ENCODE peak calls at places on chromosomes 16 and 17, in six cellular contexts. B is body of pancreas, W is transverse colon, C is ovary, O is prostate gland, Y is IMR-90. D is an unnamed sample.

GRCh38 chr17:16352303-16352837 is 899 bp downstream of the CENPV start:
- DNase-seq in C (peak; percentile 12), O (no peak), Y (peak; percentile 30), B (peak; percentile 45), W (peak; percentile 54), D (no peak)

GRCh38 chr17:74759243-74759801 is 10.9 kb downstream of the NHERF1 start:
- DNase-seq in Y (no peak), W (peak; percentile 69), O (no peak), B (no peak), C (no peak), D (no peak)

GRCh38 chr17:76191891-76192290 is 48.4 kb downstream of the RNF157 start:
- DNase-seq in O (no peak), B (no peak), C (no peak), Y (no peak), W (no peak), D (no peak)

GRCh38 chr16:87138316-87138715 is 178.9 kb downstream of the C16orf95 start:
- DNase-seq in B (no peak), Y (no peak), C (no peak), W (no peak), O (no peak), D (no peak)

GRCh38 chr16:74723224-74723623 is 22.6 kb upstream of the MLKL start:
- DNase-seq in C (no peak), B (no peak), W (no peak), Y (no peak), O (no peak), D (no peak)

GRCh38 chr17:2050246-2050866 is 4.5 kb upstream of the HIC1 start:
- DNase-seq in C (peak; percentile 84), B (peak; percentile 69), O (peak; percentile 62), Y (peak; percentile 73), W (peak; percentile 68), D (peak; percentile 76)

GRCh38 chr17:78725448-78726021 is 56.5 kb downstream of the CYTH1 start:
- DNase-seq in Y (no peak), W (no peak), C (no peak), B (no peak), O (no peak), D (no peak)

GRCh38 chr16:6453742-6454141 is 878.9 kb upstream of the RBFOX1 start:
- DNase-seq in C (no peak), W (peak; percentile 8), O (no peak), Y (no peak), B (no peak), D (no peak)

GRCh38 chr16:11824362-11824761 is 27.0 kb downstream of the RSL1D1 start:
- DNase-seq in Y (no peak), W (peak; percentile 41), C (no peak), B (peak; percentile 55), O (no peak), D (peak; percentile 54)

GRCh38 chr17:64006361-64007088 is 8.4 kb downstream of the PRR29 start:
- DNase-seq in O (no peak), W (no peak), Y (no peak), B (peak; percentile 36), C (no peak), D (peak; percentile 84)

GRCh38 chr17:74671031-74671771 is 41.5 kb downstream of the CD300LF start:
- DNase-seq in W (peak; percentile 62), B (peak; percentile 61), Y (peak; percentile 58), C (peak; percentile 28), O (peak; percentile 56), D (peak; percentile 87)

GRCh38 chr17:39939588-39940419 is 12.3 kb downstream of the LRRC3C start:
- DNase-seq in O (no peak), W (no peak), C (no peak), Y (peak; percentile 98), B (no peak), D (peak; percentile 41)

GRCh38 chr16:9808210-9808609 is 374.0 kb downstream of the GRIN2A start:
- DNase-seq in Y (no peak), O (no peak), B (no peak), C (no peak), W (no peak), D (no peak)

GRCh38 chr17:36095992-36096391 is 6.0 kb upstream of the CCL3 start:
- DNase-seq in B (no peak), Y (no peak), W (no peak), C (no peak), O (no peak), D (no peak)

GRCh38 chr16:70482624-70483023 is 28.2 kb downstream of the FCSK start:
- DNase-seq in O (no peak), Y (peak; percentile 13), W (no peak), B (no peak), C (no peak), D (no peak)

GRCh38 chr16:83117810-83118209 is 491.0 kb downstream of the CDH13 start:
- DNase-seq in B (no peak), W (no peak), C (no peak), O (no peak), Y (no peak), D (no peak)

GRCh38 chr16:87316450-87316922 is 706 bp downstream of the C16orf95 start:
- DNase-seq in W (no peak), Y (no peak), O (no peak), C (no peak), B (no peak), D (no peak)

GRCh38 chr16:57757326-57757786 is 21.8 kb downstream of the KATNB1 start:
- DNase-seq in B (peak; percentile 85), Y (peak; percentile 69), W (peak; percentile 91), O (peak; percentile 82), C (peak; percentile 84), D (peak; percentile 89)

GRCh38 chr17:82863941-82864720 is 24.3 kb upstream of the ZNF750 start:
- DNase-seq in O (no peak), Y (peak; percentile 91), C (no peak), W (peak; percentile 69), B (no peak), D (no peak)

DNA sequence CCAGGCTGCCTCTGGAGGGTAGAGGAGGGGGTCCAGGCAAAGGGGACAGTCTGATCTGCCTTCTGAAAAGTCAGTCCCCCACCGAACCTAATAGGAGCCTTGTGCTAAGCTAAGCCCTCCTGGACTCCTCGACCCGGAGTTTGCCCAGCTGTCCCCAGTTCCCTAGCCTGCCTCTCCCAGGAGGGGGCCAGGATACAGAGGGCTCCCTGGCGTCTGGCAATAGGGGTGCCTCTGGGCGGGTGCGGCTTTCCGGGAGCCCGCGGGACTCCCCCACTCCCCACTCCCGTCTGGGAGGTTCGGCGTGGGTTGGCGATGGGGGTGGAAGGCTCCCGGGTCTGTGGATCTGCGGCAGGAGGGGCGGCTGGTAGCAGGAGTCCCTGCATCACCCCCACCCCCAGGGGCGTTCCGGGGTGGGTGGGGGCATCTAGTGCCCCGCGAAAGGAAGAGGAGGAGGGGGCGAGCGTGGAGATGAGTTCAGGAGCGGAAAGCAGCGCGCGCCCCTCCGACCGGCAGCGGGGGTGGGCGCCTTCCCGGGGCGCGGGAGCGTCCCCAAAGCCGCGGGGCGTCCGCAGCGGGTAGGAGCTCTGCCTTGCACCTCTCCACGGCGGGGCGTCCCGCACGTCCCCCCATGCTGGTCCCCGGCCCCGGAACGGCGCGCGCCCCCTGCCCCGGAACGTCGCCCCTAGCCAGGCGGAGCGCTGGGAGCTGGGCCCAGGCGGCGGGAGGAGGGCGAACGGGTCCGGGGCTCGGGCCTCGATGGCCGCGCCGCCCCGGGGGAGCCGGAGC is 1.1 kb downstream of the GSG1L start:
- DNase-seq in W (no peak), O (no peak), B (no peak), C (no peak), Y (no peak), D (no peak)
- H3K4me3 ChIP-seq in W (peak overlapping the region; percentile 42), O (peak overlapping the region; percentile 27), B (no peak overlapping the region), C (no peak overlapping the region), Y (no peak overlapping the region), D (peak overlapping the region; percentile 36)

GRCh38 chr17:38701504-38702165 is 3.4 kb upstream of the MLLT6 start:
- DNase-seq in O (no peak), Y (peak; percentile 71), B (peak; percentile 43), C (no peak), W (peak; percentile 59), D (no peak)

GRCh38 chr17:38704645-38705522 is at the start of gene MLLT6:
- DNase-seq in O (peak; percentile 72), W (peak; percentile 83), B (peak; percentile 80), C (peak; percentile 80), Y (peak; percentile 71), D (peak; percentile 88)

GRCh38 chr17:38703742-38704644 is 1.1 kb upstream of the MLLT6 start:
- DNase-seq in B (peak; percentile 95), C (peak; percentile 94), Y (no peak), O (peak; percentile 91), W (peak; percentile 93), D (peak; percentile 75)

GRCh38 chr17:38702166-38702899 is 2.7 kb upstream of the MLLT6 start:
- DNase-seq in C (peak; percentile 87), O (peak; percentile 85), B (peak; percentile 86), W (peak; percentile 91), Y (peak; percentile 81), D (peak; percentile 93)

GRCh38 chr17:38702900-38703741 is 2.0 kb upstream of the MLLT6 start:
- DNase-seq in W (peak; percentile 59), C (no peak), O (peak; percentile 15), B (no peak), Y (no peak), D (no peak)
- TF ChIP-seq POLR2A in W (no peak), C (no peak), O (no peak), B (no peak), Y (no peak), D (no peak)

DNA sequence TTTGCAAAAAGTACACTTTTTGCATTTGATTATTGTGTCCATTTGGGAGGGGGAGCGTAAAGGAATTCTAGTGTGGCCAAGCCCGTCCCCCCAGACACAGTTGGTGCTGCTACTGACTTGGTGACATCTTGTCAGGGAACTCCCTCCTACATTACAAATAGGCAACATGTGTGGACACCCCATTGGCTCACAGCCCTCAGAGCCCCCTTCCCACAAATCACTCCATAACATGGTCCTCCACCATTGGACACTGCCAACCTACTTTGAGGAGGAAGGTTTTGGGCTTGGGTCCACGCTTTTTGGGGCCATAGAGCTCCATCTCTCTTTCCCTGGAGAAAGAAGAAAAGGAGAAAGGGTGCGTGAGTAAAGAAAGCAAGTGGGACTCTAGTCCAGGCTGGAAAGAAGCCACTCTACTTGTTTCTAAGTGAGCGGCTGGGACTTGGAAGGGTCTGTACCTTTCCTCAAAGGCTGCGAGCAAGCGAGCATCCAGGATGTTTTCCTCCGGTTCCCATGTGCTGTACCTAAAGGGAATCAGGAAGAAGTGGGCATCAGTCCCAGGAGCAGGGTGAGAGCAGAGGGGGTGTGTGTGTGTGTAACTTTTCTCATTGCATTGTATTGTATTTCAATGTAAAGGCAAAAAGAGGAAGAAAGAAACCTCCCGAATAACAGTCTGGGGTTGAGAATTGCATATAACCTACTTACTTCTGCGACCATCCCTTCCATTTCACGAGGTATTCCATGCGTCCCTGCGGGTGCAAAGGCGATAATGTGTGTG is 895 bp downstream of the CBX8 start:
- DNase-seq in O (no peak), W (no peak), C (no peak), Y (no peak), B (no peak), D (no peak)
- H3K4me1 ChIP-seq in O (peaks cover 9% of the 10 kb centered on the region), W (peaks cover 55% of the 10 kb centered on the region), C (peaks cover 15% of the 10 kb centered on the region), Y (peaks cover 17% of the 10 kb centered on the region), B (peaks cover 48% of the 10 kb centered on the region), D (peaks cover 30% of the 10 kb centered on the region)

GRCh38 chr17:77320501-77321256 is 179.9 kb downstream of the SEC14L1 start:
- DNase-seq in B (no peak), W (peak; percentile 29), O (no peak), Y (no peak), C (peak; percentile 51), D (no peak)

GRCh38 chr17:77324227-77324626 is 183.5 kb downstream of the SEC14L1 start:
- DNase-seq in B (no peak), Y (no peak), C (peak; percentile 30), W (no peak), O (no peak), D (peak; percentile 16)

GRCh38 chr17:77322284-77322533 is 181.4 kb downstream of the SEC14L1 start:
- DNase-seq in O (no peak), Y (no peak), W (no peak), C (no peak), B (no peak), D (no peak)

GRCh38 chr17:77323413-77324171 is 182.8 kb downstream of the SEC14L1 start:
- DNase-seq in W (peak; percentile 33), O (no peak), Y (peak; percentile 52), C (peak; percentile 77), B (no peak), D (peak; percentile 56)

GRCh38 chr17:77322534-77323412 is 182.0 kb downstream of the SEC14L1 start:
- DNase-seq in B (peak; percentile 76), O (no peak), W (peak; percentile 72), C (peak; percentile 92), Y (peak; percentile 99), D (peak; percentile 92)
- H3K4me3 ChIP-seq in B (no peak overlapping the region), O (peak overlapping the region; percentile 9), W (peak overlapping the region; percentile 14), C (no peak overlapping the region), Y (peak overlapping the region; percentile 20), D (peak overlapping the region; percentile 34)

D was measured in heart left ventricle.